ENCODE peak calls at places on chromosomes 12 and 14, in nine cellular contexts. S is GM06990, F is upper lobe of right lung, D is gastrocnemius medialis, B is astrocyte, X is NB4, K is right lobe of liver, Z is SK-N-SH, A is psoas muscle. O is an unnamed sample.

GRCh38 chr14:79861111-79861510 is 350.2 kb downstream of the DIO2 start:
- DNase-seq in X (peak; percentile 2), B (no peak), F (no peak), Z (no peak), A (no peak), K (no peak), D (no peak), S (no peak), O (no peak)

GRCh38 chr12:88298761-88299242 is 156.7 kb downstream of the TMTC3 start:
- DNase-seq in D (no peak), Z (no peak), A (no peak), F (no peak), B (peak; percentile 99), S (peak; percentile 4), K (no peak), X (no peak), O (no peak)

GRCh38 chr14:100538566-100539318 is 48.5 kb downstream of the BEGAIN start:
- DNase-seq in X (no peak), F (peak; percentile 56), K (peak; percentile 14), S (no peak), Z (peak; percentile 29), B (no peak), A (peak; percentile 51), D (no peak), O (no peak)

GRCh38 chr12:54018608-54018984 is 9.6 kb upstream of the HOXC6 start:
- DNase-seq in F (no peak), S (no peak), X (no peak), A (peak; percentile 86), B (no peak), D (peak; percentile 68), K (no peak), Z (peak; percentile 66), O (no peak)

GRCh38 chr12:77377116-77377515 is 311.7 kb upstream of the E2F7 start:
- DNase-seq in X (peak; percentile 8), B (peak; percentile 70), K (no peak), Z (no peak), S (no peak), A (no peak), D (no peak), F (no peak), O (no peak)

GRCh38 chr14:75132374-75133086 is 5.7 kb upstream of the NEK9 start:
- DNase-seq in D (peak; percentile 32), K (no peak), S (peak; percentile 29), A (no peak), B (peak; percentile 22), F (no peak), Z (peak; percentile 50), X (peak; percentile 81), O (peak; percentile 46)

GRCh38 chr12:75809745-75810144 is 221.8 kb downstream of the PHLDA1 start:
- DNase-seq in K (no peak), Z (no peak), B (no peak), D (no peak), S (no peak), X (no peak), A (no peak), F (no peak), O (no peak)

GRCh38 chr14:100761481-100761880 is 34.8 kb downstream of the DLK1 start:
- DNase-seq in K (no peak), X (peak; percentile 10), S (no peak), F (no peak), B (peak; percentile 89), A (no peak), D (no peak), Z (no peak), O (no peak)

GRCh38 chr14:104692261-104692938 is 3.0 kb downstream of the INF2 start:
- DNase-seq in S (no peak), K (no peak), F (no peak), A (no peak), B (no peak), X (no peak), D (no peak), Z (no peak), O (no peak)

GRCh38 chr12:55925870-55926737 is 1.6 kb downstream of the PYM1 start:
- DNase-seq in D (no peak), F (no peak), X (no peak), Z (no peak), A (no peak), B (no peak), S (no peak), K (no peak), O (no peak)

GRCh38 chr14:41446008-41446407 is 160.7 kb upstream of the LRFN5 start:
- DNase-seq in Z (no peak), K (no peak), X (no peak), F (no peak), B (no peak), D (no peak), S (no peak), A (no peak), O (no peak)

GRCh38 chr12:65755596-65755978 is 68.7 kb upstream of the HMGA2 start:
- DNase-seq in F (no peak), S (no peak), D (no peak), A (no peak), B (peak; percentile 36), Z (no peak), K (no peak), X (no peak), O (no peak)

GRCh38 chr12:109663766-109664165 is 49.9 kb upstream of the FAM222A start:
- DNase-seq in F (no peak), D (no peak), A (no peak), S (no peak), Z (no peak), K (no peak), B (no peak), X (no peak), O (no peak)

GRCh38 chr12:80107221-80107620 is 7.9 kb downstream of the OTOGL start:
- DNase-seq in S (no peak), B (peak; percentile 75), X (no peak), A (no peak), F (no peak), K (no peak), D (no peak), Z (no peak), O (no peak)

GRCh38 chr14:96105921-96106441 is 66.8 kb downstream of the C14orf132 start:
- DNase-seq in A (no peak), D (peak; percentile 25), B (peak; percentile 66), X (no peak), Z (no peak), S (no peak), F (no peak), K (peak; percentile 83), O (no peak)

GRCh38 chr14:70789361-70789760 is 20.0 kb downstream of the MAP3K9 start:
- DNase-seq in B (peak; percentile 61), A (no peak), F (peak; percentile 70), D (no peak), Z (no peak), K (no peak), X (no peak), S (no peak), O (no peak)

GRCh38 chr12:94650143-94651056 is at the start of gene TMCC3:
- DNase-seq in X (peak; percentile 55), K (peak; percentile 74), Z (peak; percentile 87), D (peak; percentile 75), B (no peak), F (peak; percentile 80), S (peak; percentile 62), A (peak; percentile 86), O (peak; percentile 78)

GRCh38 chr12:98595152-98595988 is 1.9 kb downstream of the SLC25A3 start:
- DNase-seq in B (peak; percentile 76), S (no peak), D (no peak), A (no peak), K (no peak), X (peak; percentile 32), F (no peak), Z (no peak), O (no peak)

GRCh38 chr14:65866906-65867305 is 454.4 kb downstream of the FUT8 start:
- DNase-seq in Z (no peak), D (no peak), K (no peak), F (no peak), S (no peak), A (no peak), X (no peak), B (no peak), O (no peak)

GRCh38 chr14:24037658-24038037 is 14.2 kb upstream of the CARMIL3 start:
- DNase-seq in S (no peak), D (no peak), B (no peak), Z (no peak), A (peak; percentile 63), F (no peak), K (no peak), X (no peak), O (no peak)

GRCh38 chr14:93543766-93544165 is 113.0 kb downstream of the UNC79 start:
- DNase-seq in Z (peak; percentile 42), K (no peak), F (no peak), A (no peak), D (no peak), X (peak; percentile 42), B (no peak), S (no peak), O (peak; percentile 9)

GRCh38 chr14:54329082-54329695 is 67.6 kb upstream of the CDKN3 start:
- DNase-seq in B (peak; percentile 56), F (no peak), S (no peak), A (no peak), K (peak; percentile 34), D (no peak), X (peak; percentile 48), Z (no peak), O (peak; percentile 55)

DNA sequence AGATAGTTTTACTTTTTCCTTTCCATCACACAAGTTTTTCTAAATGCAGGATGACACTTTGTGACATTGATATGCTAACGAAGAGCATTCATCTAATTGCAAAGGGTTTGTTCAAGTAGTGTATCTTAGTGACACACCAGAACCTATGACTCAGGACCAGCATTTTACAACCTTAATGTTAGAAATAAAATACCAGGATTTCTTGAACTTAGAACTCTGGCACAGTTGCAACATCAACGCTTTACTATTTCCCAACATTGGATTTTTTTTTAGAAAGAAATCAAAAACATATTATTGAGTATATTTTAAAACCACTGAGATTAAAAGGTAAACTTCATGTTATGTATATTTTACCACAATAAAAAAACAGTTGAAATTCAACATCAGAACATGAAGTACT is 17.9 kb upstream of the PLEKHG6 start:
- DNase-seq in S (no peak), Z (no peak), F (no peak), A (no peak), D (no peak), X (no peak), K (no peak), B (no peak), O (no peak)
- TF ChIP-seq CTCF in S (no peak), Z (no peak), F (no peak), A (no peak), D (no peak), X (no peak), K (no peak), B (no peak), O (no peak)

GRCh38 chr12:107317751-107318553 is 224.6 kb upstream of the CRY1 start:
- DNase-seq in F (peak; percentile 92), Z (peak; percentile 96), S (peak; percentile 49), X (peak; percentile 95), A (peak; percentile 90), B (peak; percentile 92), K (peak; percentile 85), D (peak; percentile 51), O (peak; percentile 41)
- TF ChIP-seq CTCF in F (peak; percentile 11), Z (no peak), S (no peak), X (peak; percentile 14), A (no peak), B (peak; percentile 12), K (peak; percentile 16), D (no peak), O (no peak)

GRCh38 chr14:68951051-68951797 is 27.9 kb downstream of the ACTN1 start:
- DNase-seq in F (peak; percentile 76), S (no peak), A (peak; percentile 89), X (peak; percentile 84), D (peak; percentile 79), B (peak; percentile 93), K (peak; percentile 67), Z (peak; percentile 34), O (no peak)
- TF ChIP-seq CTCF in F (no peak), S (no peak), A (no peak), X (no peak), D (no peak), B (no peak), K (no peak), Z (no peak), O (no peak)

GRCh38 chr14:103126873-103127304 is 3.6 kb downstream of the TNFAIP2 start:
- DNase-seq in X (no peak), D (peak; percentile 79), K (peak; percentile 78), A (peak; percentile 85), B (no peak), Z (peak; percentile 89), S (no peak), F (peak; percentile 87), O (no peak)
- TF ChIP-seq CTCF in X (no peak), D (peak; percentile 54), K (peak; percentile 17), A (peak; percentile 40), B (no peak), Z (peak; percentile 15), S (no peak), F (no peak), O (no peak)